ENCODE peak calls at places on chromosome X, in seven cellular contexts. G is tibial nerve, X is T-cell, B is fibroblast of mammary gland, Q is NCI-H460, V is ELR, A is GM04503. I is an unnamed sample.

GRCh38 chrX:136250191-136251041 is 784 bp downstream of the MAP7D3 start:
- DNase-seq in G (peak; percentile 14), Q (no peak), B (peak; percentile 37), X (no peak), A (no peak), V (peak; percentile 48), I (peak; percentile 33)

GRCh38 chrX:130285069-130285620 is 16.4 kb upstream of the ZNF280C start:
- DNase-seq in Q (no peak), X (no peak), V (peak; percentile 36), A (no peak), B (no peak), G (no peak), I (no peak)

GRCh38 chrX:133085785-133086184 is 11.1 kb downstream of the USP26 start:
- DNase-seq in X (no peak), A (no peak), B (no peak), G (no peak), Q (no peak), V (no peak), I (no peak)

GRCh38 chrX:136272325-136272724 is 21.1 kb upstream of the MAP7D3 start:
- DNase-seq in G (no peak), V (peak; percentile 23), A (no peak), Q (no peak), B (no peak), X (no peak), I (peak; percentile 6)

GRCh38 chrX:21972721-21973120 is 32.2 kb downstream of the SMS start:
- DNase-seq in Q (no peak), V (peak; percentile 86), A (no peak), B (peak; percentile 55), X (peak; percentile 63), G (no peak), I (peak; percentile 89)

GRCh38 chrX:141787655-141788054 is 50.5 kb upstream of the MAGEC3 start:
- DNase-seq in V (no peak), Q (no peak), X (no peak), G (no peak), B (no peak), A (no peak), I (no peak)

GRCh38 chrX:140318306-140318705 is 186.6 kb downstream of the SOX3 start:
- DNase-seq in Q (no peak), G (no peak), V (peak; percentile 73), A (no peak), B (no peak), X (no peak), I (peak; percentile 1)

GRCh38 chrX:49242545-49243066 is 7.3 kb downstream of the CCDC22 start:
- DNase-seq in A (no peak), G (no peak), Q (no peak), B (peak; percentile 11), V (peak; percentile 43), X (no peak), I (no peak)

GRCh38 chrX:150036181-150036580 is 97.9 kb upstream of the EOLA2 start:
- DNase-seq in X (no peak), A (no peak), G (no peak), V (peak; percentile 76), B (peak; percentile 71), Q (peak; percentile 43), I (peak; percentile 64)

GRCh38 chrX:7334253-7334935 is 186.4 kb upstream of the PUDP start:
- DNase-seq in A (peak; percentile 87), B (peak; percentile 89), V (peak; percentile 85), Q (no peak), X (no peak), G (no peak), I (peak; percentile 80)

GRCh38 chrX:13837290-13837745 is 20.4 kb upstream of the GPM6B start:
- DNase-seq in V (no peak), G (no peak), X (no peak), A (no peak), B (peak; percentile 20), Q (no peak), I (peak; percentile 0)

GRCh38 chrX:71541546-71542022 is 8.7 kb downstream of the OGT start:
- DNase-seq in X (no peak), A (no peak), G (no peak), V (peak; percentile 81), B (peak; percentile 66), Q (no peak), I (peak; percentile 77)

GRCh38 chrX:153946910-153947769 is 2.7 kb upstream of the RENBP start:
- DNase-seq in A (no peak), Q (peak; percentile 83), G (peak; percentile 31), B (peak; percentile 85), X (peak; percentile 67), V (peak; percentile 87), I (peak; percentile 85)

GRCh38 chrX:15274946-15275345 is 5.1 kb upstream of the ASB9 start:
- DNase-seq in X (no peak), Q (no peak), V (no peak), B (no peak), A (no peak), G (no peak), I (no peak)

GRCh38 chrX:81120936-81121351 is 80.8 kb downstream of the HMGN5 start:
- DNase-seq in B (peak; percentile 59), A (no peak), V (peak; percentile 60), G (peak; percentile 19), X (no peak), Q (peak; percentile 68), I (peak; percentile 61)

GRCh38 chrX:30156009-30156408 is 59.4 kb upstream of the MAGEB2 start:
- DNase-seq in X (no peak), A (no peak), G (no peak), B (no peak), V (no peak), Q (no peak), I (no peak)

GRCh38 chrX:49184294-49185061 is 1.7 kb downstream of the PRICKLE3 start:
- DNase-seq in V (peak; percentile 94), X (no peak), B (peak; percentile 86), Q (peak; percentile 95), A (peak; percentile 43), G (peak; percentile 89), I (peak; percentile 92)

GRCh38 chrX:43949669-43950068 is 23.5 kb downstream of the NDP start:
- DNase-seq in B (no peak), G (peak; percentile 5), A (no peak), V (no peak), Q (peak; percentile 33), X (peak; percentile 24), I (peak; percentile 4)

GRCh38 chrX:79365591-79365990 is 1.5 kb downstream of the ITM2A start:
- DNase-seq in B (no peak), G (no peak), Q (no peak), V (no peak), X (no peak), A (no peak), I (no peak)

GRCh38 chrX:102627640-102628039 is 23.6 kb upstream of the GPRASP1 start:
- DNase-seq in B (no peak), G (no peak), V (no peak), A (no peak), Q (no peak), X (no peak), I (no peak)

GRCh38 chrX:47571215-47571614 is 10.2 kb downstream of the ARAF start:
- DNase-seq in Q (no peak), A (no peak), X (no peak), V (no peak), G (no peak), B (no peak), I (no peak)

GRCh38 chrX:153416781-153417180 is 5.5 kb downstream of the ZFP92 start:
- DNase-seq in G (no peak), Q (no peak), X (no peak), V (no peak), A (no peak), B (peak; percentile 9), I (no peak)

GRCh38 chrX:124986284-124986683 is 333.4 kb upstream of the TEX13C start:
- DNase-seq in Q (no peak), B (no peak), G (no peak), V (no peak), A (no peak), X (no peak), I (no peak)

GRCh38 chrX:10404435-10404834 is 215.9 kb downstream of the MID1 start:
- DNase-seq in V (no peak), Q (no peak), B (peak; percentile 53), X (no peak), G (no peak), A (peak; percentile 34), I (peak; percentile 12)

GRCh38 chrX:37860731-37861130 is 13.4 kb upstream of the DYNLT3 start:
- DNase-seq in X (no peak), B (no peak), V (no peak), Q (no peak), G (no peak), A (no peak), I (peak; percentile 2)